ENCODE peak calls at places on chromosome 6, in ten cellular contexts. Z is substantia nigra; J is fibroblast of mammary gland; P is glutamatergic neuron; E is activated T-cell treated with anti-CD3 and anti-CD28 coated beads for 24 hours; B is B cell; S is T-helper 2 cell; G is brain microvascular endothelial cell; Y is stimulated activated CD4-positive, alpha-beta T cell treated with anti-CD3 and anti-CD28 coated beads, TNF-alpha, amount 100 ng/mL, for 1 hour; H is astrocyte of the spinal cord. K is an unnamed sample.

GRCh38 chr6:135048915-135049314 is 5.7 kb downstream of the HBS1L start:
- DNase-seq in Z (no peak), J (no peak), P (no peak), E (no peak), B (no peak), S (no peak), G (no peak), Y (no peak), H (no peak), K (no peak)

GRCh38 chr6:88760091-88760490 is 203.3 kb downstream of the RNGTT start:
- DNase-seq in Z (no peak), J (no peak), P (no peak), E (no peak), B (no peak), S (no peak), G (peak; percentile 62), Y (no peak), H (peak; percentile 8), K (no peak)

GRCh38 chr6:130585587-130585986 is 219.8 kb downstream of the TMEM200A start:
- DNase-seq in Z (no peak), J (no peak), P (no peak), E (no peak), B (no peak), S (no peak), G (no peak), Y (no peak), H (no peak), K (peak; percentile 71)

GRCh38 chr6:13259393-13259792 is 68.9 kb downstream of the TBC1D7 start:
- DNase-seq in Z (no peak), J (no peak), P (no peak), E (no peak), B (peak; percentile 52), S (no peak), G (no peak), Y (no peak), H (no peak), K (no peak)

GRCh38 chr6:33576668-33577067 is 3.4 kb downstream of the BAK1 start:
- DNase-seq in Z (no peak), J (no peak), P (no peak), E (no peak), B (no peak), S (no peak), G (no peak), Y (no peak), H (no peak), K (no peak)

GRCh38 chr6:164085552-164086325 is 671.2 kb downstream of the QKI start:
- DNase-seq in Z (peak; percentile 94), J (peak; percentile 82), P (no peak), E (no peak), B (no peak), S (no peak), G (peak; percentile 70), Y (no peak), H (peak; percentile 94), K (peak; percentile 93)

GRCh38 chr6:135085700-135086413 is 31.2 kb upstream of the HBS1L start:
- DNase-seq in Z (no peak), J (no peak), P (no peak), E (no peak), B (no peak), S (no peak), G (no peak), Y (no peak), H (no peak), K (no peak)

GRCh38 chr6:135358251-135358821 is 139.2 kb downstream of the AHI1 start:
- DNase-seq in Z (no peak), J (peak; percentile 97), P (no peak), E (no peak), B (no peak), S (no peak), G (peak; percentile 77), Y (no peak), H (peak; percentile 95), K (peak; percentile 33)

K was measured in RPMI7951.